ENCODE peak calls at places on chromosomes 12 and 14, in ten cellular contexts. C is spleen; B is SJCRH30; V is foreskin fibroblast; A is stomach; L is fibroblast of mammary gland; F is K562; U is NB4; M is effector memory CD4-positive, alpha-beta T cell; J is PC-3. R is an unnamed sample.
A peak's percentile ranks its signal among the peaks of the same experiment; 100 is the strongest.

GRCh38 chr12:54984602-54985376 is at the start of gene TESPA1:
- DNase-seq in L (peak; percentile 5), B (no peak), V (no peak), F (no peak), M (peak; percentile 75), U (peak; percentile 76), J (no peak), C (peak; percentile 95), A (peak; percentile 54), R (peak; percentile 59)

GRCh38 chr14:61374284-61374683 is 52.9 kb downstream of the PRKCH start:
- DNase-seq in J (no peak), A (no peak), B (no peak), V (no peak), U (no peak), L (no peak), F (no peak), C (no peak), M (no peak), R (no peak)

GRCh38 chr14:89702151-89702936 is 252.2 kb downstream of the EFCAB11 start:
- DNase-seq in C (no peak), L (peak; percentile 94), F (no peak), A (no peak), B (peak; percentile 25), M (no peak), J (no peak), V (peak; percentile 39), U (no peak), R (peak; percentile 43)

GRCh38 chr12:50988871-50989270 is 36.5 kb downstream of the HIGD1C start:
- DNase-seq in C (no peak), U (no peak), V (no peak), B (no peak), J (no peak), A (no peak), M (no peak), F (no peak), L (no peak), R (no peak)

GRCh38 chr14:74525361-74525851 is 31.8 kb downstream of the ISCA2 start:
- DNase-seq in J (no peak), F (no peak), L (no peak), A (no peak), U (no peak), B (peak; percentile 19), V (no peak), C (no peak), M (no peak), R (no peak)

GRCh38 chr14:99166506-99166905 is 105.5 kb downstream of the BCL11B start:
- DNase-seq in F (no peak), A (peak; percentile 17), J (no peak), B (no peak), C (no peak), U (no peak), L (no peak), V (no peak), M (no peak), R (no peak)

GRCh38 chr12:27186240-27186839 is 57.7 kb upstream of the STK38L start:
- DNase-seq in J (no peak), U (no peak), F (no peak), C (no peak), A (no peak), B (no peak), M (no peak), V (no peak), L (peak; percentile 20), R (no peak)

GRCh38 chr12:54082402-54082892 is 28.8 kb downstream of the HOXC4 start:
- DNase-seq in A (peak; percentile 74), V (no peak), B (no peak), C (peak; percentile 83), U (no peak), M (peak; percentile 2), F (peak; percentile 51), L (peak; percentile 57), J (no peak), R (peak; percentile 19)

GRCh38 chr12:67388331-67389163 is 119.4 kb downstream of the CAND1 start:
- DNase-seq in A (no peak), F (no peak), J (peak; percentile 24), V (no peak), U (no peak), M (no peak), C (no peak), B (peak; percentile 43), L (no peak), R (no peak)

GRCh38 chr12:12376636-12377448 is 20.0 kb downstream of the BORCS5 start:
- DNase-seq in L (peak; percentile 85), F (peak; percentile 23), U (peak; percentile 78), V (peak; percentile 45), J (peak; percentile 81), M (no peak), B (peak; percentile 22), C (no peak), A (no peak), R (no peak)

GRCh38 chr12:122366685-122367475 is 55.6 kb downstream of the CLIP1 start:
- DNase-seq in A (no peak), B (peak; percentile 46), L (peak; percentile 96), U (peak; percentile 74), C (no peak), J (peak; percentile 78), F (peak; percentile 32), V (peak; percentile 90), M (no peak), R (no peak)

GRCh38 chr12:108649126-108649525 is 15.4 kb upstream of the SELPLG start:
- DNase-seq in A (no peak), V (no peak), U (no peak), C (no peak), B (no peak), F (no peak), L (peak; percentile 83), M (no peak), J (no peak), R (no peak)

GRCh38 chr14:84707830-84708229 is 822.1 kb upstream of the FLRT2 start:
- DNase-seq in M (no peak), C (no peak), B (no peak), J (no peak), F (no peak), U (no peak), L (no peak), A (no peak), V (no peak), R (no peak)

GRCh38 chr12:26298785-26299621 is 103.6 kb downstream of the SSPN start:
- DNase-seq in M (no peak), J (peak; percentile 95), F (peak; percentile 21), A (no peak), B (no peak), C (no peak), V (peak; percentile 68), U (peak; percentile 96), L (peak; percentile 93), R (no peak)

GRCh38 chr12:12392428-12392827 is 35.5 kb downstream of the BORCS5 start:
- DNase-seq in J (no peak), M (no peak), A (no peak), V (no peak), F (peak; percentile 40), B (no peak), U (no peak), C (no peak), L (no peak), R (no peak)

GRCh38 chr12:31117203-31118011 is 43.7 kb downstream of the DDX11 start:
- DNase-seq in J (peak; percentile 61), B (peak; percentile 65), F (peak; percentile 71), V (no peak), U (peak; percentile 51), L (peak; percentile 10), C (peak; percentile 87), M (peak; percentile 44), A (peak; percentile 41), R (peak; percentile 67)

GRCh38 chr14:82009076-82009475 is 475.4 kb upstream of the SEL1L start:
- DNase-seq in L (no peak), B (peak; percentile 5), M (no peak), J (no peak), V (no peak), U (peak; percentile 25), C (no peak), A (no peak), F (no peak), R (no peak)

GRCh38 chr12:98639526-98639925 is 5.1 kb downstream of the IKBIP start:
- DNase-seq in V (no peak), C (no peak), F (no peak), L (no peak), B (no peak), M (no peak), J (no peak), A (no peak), U (no peak), R (no peak)

GRCh38 chr14:92755495-92755894 is 7.1 kb upstream of the LGMN start:
- DNase-seq in B (no peak), J (no peak), L (peak; percentile 60), U (no peak), V (no peak), A (no peak), C (no peak), M (no peak), F (no peak), R (no peak)

GRCh38 chr14:67567654-67568053 is 32.4 kb downstream of the PIGH start:
- DNase-seq in F (no peak), B (no peak), A (peak; percentile 35), V (no peak), U (no peak), L (no peak), J (peak; percentile 80), M (no peak), C (peak; percentile 34), R (no peak)

GRCh38 chr14:75915063-75915462 is 66.7 kb downstream of the TGFB3 start:
- DNase-seq in F (no peak), J (no peak), C (no peak), U (no peak), B (no peak), V (no peak), L (no peak), A (no peak), M (no peak), R (no peak)

GRCh38 chr14:104690861-104691455 is 1.5 kb downstream of the INF2 start:
- DNase-seq in A (no peak), C (no peak), L (no peak), F (no peak), J (no peak), V (no peak), U (no peak), M (no peak), B (no peak), R (no peak)
- H3K4me3 ChIP-seq in A (peak overlapping the region; percentile 97), C (peak overlapping the region; percentile 94), L (peak overlapping the region; percentile 79), F (no peak overlapping the region), J (peak overlapping the region; percentile 96), V (peak overlapping the region; percentile 76), U (peak overlapping the region; percentile 67), M (peak overlapping the region; percentile 79), B (peak overlapping the region; percentile 98), R (peak overlapping the region; percentile 98)

GRCh38 chr12:8145754-8146415 is 10.9 kb upstream of the ZNF705A start:
- DNase-seq in F (no peak), L (peak; percentile 83), M (no peak), C (no peak), A (no peak), B (peak; percentile 85), U (no peak), J (no peak), V (peak; percentile 57), R (peak; percentile 23)
- H3K4me3 ChIP-seq in F (no peak overlapping the region), L (peak overlapping the region; percentile 9), M (no peak overlapping the region), C (no peak overlapping the region), A (peak overlapping the region; percentile 21), B (peak overlapping the region; percentile 57), U (no peak overlapping the region), J (no peak overlapping the region), V (peak overlapping the region; percentile 23), R (no peak overlapping the region)

GRCh38 chr14:36580856-36581831 is 1.3 kb downstream of the NKX2-8 start:
- DNase-seq in J (peak; percentile 48), L (peak; percentile 30), V (peak; percentile 19), U (no peak), C (no peak), F (no peak), M (no peak), A (no peak), B (no peak), R (no peak)
- H3K4me3 ChIP-seq in J (peak overlapping the region; percentile 91), L (peak overlapping the region; percentile 38), V (peak overlapping the region; percentile 43), U (no peak overlapping the region), C (peak overlapping the region; percentile 43), F (no peak overlapping the region), M (no peak overlapping the region), A (peak overlapping the region; percentile 44), B (no peak overlapping the region), R (peak overlapping the region; percentile 40)

GRCh38 chr12:79692249-79692619 is 1.5 kb upstream of the PAWR start:
- DNase-seq in C (no peak), L (no peak), M (no peak), U (no peak), V (no peak), B (no peak), J (no peak), A (no peak), F (no peak), R (no peak)
- H3K4me3 ChIP-seq in C (no peak overlapping the region), L (no peak overlapping the region), M (no peak overlapping the region), U (no peak overlapping the region), V (peak overlapping the region; percentile 94), B (peak overlapping the region; percentile 93), J (peak overlapping the region; percentile 68), A (peak overlapping the region; percentile 81), F (no peak overlapping the region), R (peak overlapping the region; percentile 80)